ENCODE peak calls at places on chromosomes 1 and 21, in seven cellular contexts. E, F, R, U, D, W and P are unnamed samples.

GRCh38 chr21:37742115-37742514 is 174.1 kb downstream of the KCNJ6 start:
- DNase-seq in E (no peak), F (no peak), R (no peak), U (no peak), D (no peak), W (no peak), P (no peak)

GRCh38 chr1:178266619-178267066 is 172.7 kb downstream of the RASAL2 start:
- DNase-seq in E (no peak), F (no peak), R (no peak), U (no peak), D (no peak), W (no peak), P (no peak)

GRCh38 chr1:217333939-217334338 is 297.0 kb downstream of the GPATCH2 start:
- DNase-seq in E (no peak), F (no peak), R (peak), U (peak), D (peak), W (peak), P (no peak)

GRCh38 chr1:162175393-162175792 is 105.9 kb downstream of the NOS1AP start:
- DNase-seq in E (no peak), F (no peak), R (no peak), U (no peak), D (no peak), W (no peak), P (no peak)

GRCh38 chr1:2374260-2375155 is 16.8 kb downstream of the MORN1 start:
- DNase-seq in E (no peak), F (no peak), R (no peak), U (no peak), D (no peak), W (no peak), P (no peak)

GRCh38 chr1:224767031-224767430 is 150.9 kb downstream of the CNIH3 start:
- DNase-seq in E (no peak), F (no peak), R (no peak), U (no peak), D (no peak), W (no peak), P (no peak)

GRCh38 chr1:108877324-108877812 is 583 bp downstream of the GPSM2 start:
- DNase-seq in E (no peak), F (no peak), R (peak), U (no peak), D (peak), W (peak), P (no peak)

GRCh38 chr1:41592451-41593125 is 108.1 kb upstream of the EDN2 start:
- DNase-seq in E (no peak), F (peak), R (no peak), U (no peak), D (no peak), W (no peak), P (no peak)

GRCh38 chr1:179206817-179207216 is 22.7 kb downstream of the ABL2 start:
- DNase-seq in E (no peak), F (no peak), R (peak), U (no peak), D (peak), W (no peak), P (no peak)

DNA sequence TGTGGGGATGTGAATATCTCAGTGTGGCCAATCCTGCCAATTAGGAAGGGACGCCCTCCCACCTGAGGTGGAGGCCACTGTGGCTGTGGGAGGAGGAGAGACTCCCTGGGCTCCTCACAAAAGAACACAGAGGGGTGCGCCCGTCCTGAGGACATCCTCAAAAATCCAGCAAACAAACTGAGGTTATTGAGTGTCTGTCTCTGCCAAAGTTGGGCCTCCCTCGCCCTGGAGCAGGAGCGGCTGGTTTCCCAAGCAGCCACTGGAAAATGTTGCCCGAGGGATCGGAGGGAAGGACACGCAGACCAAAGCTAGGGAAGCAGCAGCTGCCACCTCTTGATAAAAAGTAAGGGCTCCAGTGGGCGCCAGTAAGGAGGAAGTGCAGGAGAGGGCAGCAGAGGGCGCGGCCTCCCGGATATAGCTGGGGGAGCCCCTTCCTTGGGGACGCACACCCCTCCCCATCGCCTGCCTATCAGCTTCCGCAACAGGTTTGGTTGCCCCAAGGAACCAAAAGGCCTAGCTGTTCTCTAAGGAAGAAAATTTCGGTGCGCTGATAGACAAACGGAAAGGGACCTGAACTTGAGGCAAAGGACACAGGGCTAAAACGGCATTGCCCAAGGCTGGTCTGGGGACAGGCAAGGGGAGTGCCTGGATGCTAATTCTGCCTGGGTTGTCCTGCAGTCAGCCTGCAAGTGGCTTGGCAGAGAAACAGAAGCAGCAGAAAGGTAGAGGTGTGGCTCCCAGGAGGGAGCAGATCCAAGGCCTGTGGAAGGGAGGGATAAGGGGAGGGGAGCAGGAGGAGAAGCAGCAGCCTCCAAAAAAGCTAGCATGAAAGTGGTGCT is 1.7 kb upstream of the GRIK3 start:
- DNase-seq in E (no peak), F (no peak), R (no peak), U (no peak), D (no peak), W (no peak), P (no peak)
- H3K4me3 ChIP-seq in E (no peak), F (no peak), R (no peak), U (no peak), D (no peak), W (no peak), P (no peak)

GRCh38 chr1:78408192-78408591 is 82.6 kb upstream of the PTGFR start:
- DNase-seq in E (no peak), F (no peak), R (no peak), U (no peak), D (peak), W (no peak), P (no peak)

GRCh38 chr1:78408830-78409229 is 81.9 kb upstream of the PTGFR start:
- DNase-seq in E (no peak), F (no peak), R (no peak), U (no peak), D (peak), W (no peak), P (peak)

GRCh38 chr1:78415165-78415564 is 75.6 kb upstream of the PTGFR start:
- DNase-seq in E (no peak), F (no peak), R (no peak), U (no peak), D (no peak), W (no peak), P (no peak)

GRCh38 chr1:78411707-78412106 is 79.1 kb upstream of the PTGFR start:
- DNase-seq in E (no peak), F (no peak), R (no peak), U (no peak), D (no peak), W (no peak), P (no peak)

GRCh38 chr1:78410643-78411042 is 80.1 kb upstream of the PTGFR start:
- DNase-seq in E (no peak), F (no peak), R (peak), U (no peak), D (no peak), W (no peak), P (no peak)
- H3K4me3 ChIP-seq in E (no peak), F (no peak), R (no peak), U (no peak), D (no peak), W (no peak), P (no peak)

GRCh38 chr1:16973215-16973614 is 7.2 kb downstream of the MFAP2 start:
- DNase-seq in E (no peak), F (no peak), R (no peak), U (no peak), D (no peak), W (no peak), P (no peak)
- H3K4me3 ChIP-seq in E (no peak), F (no peak), R (no peak), U (no peak), D (no peak), W (no peak), P (no peak)

DNA sequence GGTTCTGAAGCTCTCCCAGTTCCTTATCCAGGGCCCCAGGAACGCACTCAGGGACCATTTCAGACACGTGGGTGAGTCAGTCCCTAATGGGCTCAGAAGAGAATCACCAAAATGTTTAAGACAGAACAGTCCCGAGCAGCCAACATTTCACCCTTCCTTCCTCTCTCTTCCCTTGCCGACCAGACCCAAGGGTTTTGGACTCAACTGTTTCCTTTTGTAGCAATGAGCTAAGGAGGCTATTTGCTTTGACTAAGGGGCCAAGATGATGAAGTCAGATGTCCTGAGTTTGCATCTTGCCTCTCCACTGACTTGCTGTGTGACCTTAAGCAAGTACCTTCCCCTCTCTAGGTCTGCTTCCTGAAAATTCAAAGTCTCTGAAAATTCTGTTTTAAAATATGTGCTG is 472.3 kb upstream of the VAMP3 start:
- DNase-seq in E (no peak), F (no peak), R (peak), U (no peak), D (peak), W (peak), P (peak)
- H3K4me3 ChIP-seq in E (no peak), F (no peak), R (no peak), U (no peak), D (no peak), W (no peak), P (no peak)

GRCh38 chr1:15640667-15641066 is 23.4 kb downstream of the DDI2 start:
- DNase-seq in E (no peak), F (no peak), R (no peak), U (no peak), D (no peak), W (no peak), P (no peak)

GRCh38 chr1:15639262-15639661 is 22.0 kb downstream of the DDI2 start:
- DNase-seq in E (no peak), F (no peak), R (no peak), U (no peak), D (no peak), W (no peak), P (no peak)

GRCh38 chr1:15637833-15638232 is 20.6 kb downstream of the DDI2 start:
- DNase-seq in E (no peak), F (no peak), R (no peak), U (no peak), D (no peak), W (no peak), P (no peak)

GRCh38 chr1:15633756-15634420 is 16.6 kb downstream of the DDI2 start:
- DNase-seq in E (no peak), F (no peak), R (no peak), U (no peak), D (no peak), W (no peak), P (no peak)

DNA sequence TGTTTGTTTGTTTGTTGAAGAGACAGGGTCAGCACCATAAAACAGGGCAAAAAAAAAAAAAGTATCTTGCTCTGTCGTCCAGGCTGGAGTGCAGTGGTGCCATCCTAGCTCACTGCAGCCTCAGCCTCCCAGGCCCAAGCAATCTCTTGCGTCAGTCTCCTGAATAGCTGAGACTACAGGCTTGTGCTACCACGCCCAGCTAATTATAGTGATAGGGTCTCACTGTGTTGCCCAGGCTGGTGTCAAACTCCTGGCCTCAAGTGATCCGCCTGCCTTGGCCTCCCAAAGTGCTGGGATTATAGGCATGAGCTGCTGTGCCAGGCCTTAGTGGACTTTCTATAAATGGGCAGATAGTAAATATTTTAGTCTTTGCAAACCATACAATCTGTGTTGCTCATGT is 19.2 kb downstream of the DDI2 start:
- DNase-seq in E (no peak), F (no peak), R (no peak), U (no peak), D (no peak), W (no peak), P (no peak)
- H3K4me3 ChIP-seq in E (no peak), F (no peak), R (no peak), U (no peak), D (no peak), W (no peak), P (no peak)

GRCh38 chr1:153611024-153611352 is 1.9 kb downstream of the S100A16 start:
- DNase-seq in E (no peak), F (no peak), R (peak), U (no peak), D (peak), W (peak), P (no peak)

GRCh38 chr1:153608089-153608672 is 4.8 kb downstream of the S100A16 start:
- DNase-seq in E (no peak), F (no peak), R (no peak), U (peak), D (no peak), W (no peak), P (no peak)

GRCh38 chr1:153610334-153611023 is 2.5 kb downstream of the S100A16 start:
- DNase-seq in E (no peak), F (no peak), R (no peak), U (peak), D (no peak), W (no peak), P (no peak)

GRCh38 chr1:153608742-153609584 is 4.0 kb downstream of the S100A16 start:
- DNase-seq in E (peak), F (peak), R (peak), U (peak), D (peak), W (peak), P (peak)

GRCh38 chr1:153609585-153609907 is 3.4 kb downstream of the S100A16 start:
- DNase-seq in E (no peak), F (no peak), R (no peak), U (no peak), D (no peak), W (no peak), P (no peak)
- H3K4me3 ChIP-seq in E (peak), F (peak), R (peak), U (no peak), D (peak), W (peak), P (no peak)